ENCODE peak calls at places on chromosomes 5 and 9, in seven cellular contexts. P, T, Q, E, Z, D and I are unnamed samples.

GRCh38 chr9:2570615-2571479 is 50.7 kb upstream of the VLDLR start:
- DNase-seq in D (peak), Z (no peak), T (peak), Q (peak), P (no peak), E (peak), I (peak)

GRCh38 chr5:53381-54174 is 38.4 kb upstream of the PLEKHG4B start:
- DNase-seq in D (peak), T (peak), Q (no peak), P (no peak), Z (no peak), E (no peak), I (no peak)

GRCh38 chr9:35756743-35757526 is 2.9 kb upstream of the MSMP start:
- DNase-seq in T (peak), P (peak), D (peak), E (peak), Z (no peak), Q (peak), I (no peak)

GRCh38 chr5:95958308-95959014 is 3.2 kb downstream of the ELL2 start:
- DNase-seq in Z (no peak), D (peak), Q (no peak), P (no peak), T (no peak), E (no peak), I (no peak)

GRCh38 chr5:111439473-111440075 is 72.8 kb downstream of the STARD4 start:
- DNase-seq in Z (no peak), P (no peak), T (no peak), D (no peak), Q (no peak), E (no peak), I (no peak)

GRCh38 chr9:20481437-20481836 is 140.9 kb downstream of the MLLT3 start:
- DNase-seq in Q (no peak), D (no peak), Z (no peak), P (no peak), T (no peak), E (no peak), I (no peak)

GRCh38 chr9:129242191-129242953 is 64.3 kb upstream of the IER5L start:
- DNase-seq in D (no peak), Q (no peak), T (peak), P (no peak), E (no peak), Z (no peak), I (no peak)

GRCh38 chr9:77433675-77434445 is 214.3 kb downstream of the GNA14 start:
- DNase-seq in Q (peak), Z (no peak), P (no peak), D (peak), T (peak), E (no peak), I (peak)

GRCh38 chr9:120621941-120622340 is 42.0 kb upstream of the CDK5RAP2 start:
- DNase-seq in P (no peak), Z (no peak), D (no peak), Q (no peak), T (no peak), E (no peak), I (no peak)

GRCh38 chr5:132065351-132065937 is 5.0 kb downstream of the IL3 start:
- DNase-seq in E (peak), Q (peak), Z (no peak), D (peak), T (no peak), P (no peak), I (no peak)

GRCh38 chr9:105146677-105147076 is 97.8 kb upstream of the SLC44A1 start:
- DNase-seq in P (no peak), T (no peak), Q (peak), D (no peak), Z (no peak), E (no peak), I (no peak)

GRCh38 chr5:122259995-122260394 is 52.0 kb upstream of the SNCAIP start:
- DNase-seq in D (peak), E (no peak), P (no peak), Q (no peak), Z (no peak), T (peak), I (no peak)

GRCh38 chr5:141560141-141560540 is 58.7 kb downstream of the DIAPH1 start:
- DNase-seq in P (no peak), Q (no peak), E (no peak), D (no peak), T (no peak), Z (no peak), I (no peak)

GRCh38 chr5:118692811-118693342 is 295.5 kb downstream of the DTWD2 start:
- DNase-seq in E (no peak), Q (no peak), D (no peak), Z (no peak), P (no peak), T (no peak), I (no peak)

GRCh38 chr5:110048508-110048907 is 358.8 kb downstream of the MAN2A1 start:
- DNase-seq in D (no peak), P (no peak), T (no peak), E (no peak), Q (no peak), Z (no peak), I (no peak)

DNA sequence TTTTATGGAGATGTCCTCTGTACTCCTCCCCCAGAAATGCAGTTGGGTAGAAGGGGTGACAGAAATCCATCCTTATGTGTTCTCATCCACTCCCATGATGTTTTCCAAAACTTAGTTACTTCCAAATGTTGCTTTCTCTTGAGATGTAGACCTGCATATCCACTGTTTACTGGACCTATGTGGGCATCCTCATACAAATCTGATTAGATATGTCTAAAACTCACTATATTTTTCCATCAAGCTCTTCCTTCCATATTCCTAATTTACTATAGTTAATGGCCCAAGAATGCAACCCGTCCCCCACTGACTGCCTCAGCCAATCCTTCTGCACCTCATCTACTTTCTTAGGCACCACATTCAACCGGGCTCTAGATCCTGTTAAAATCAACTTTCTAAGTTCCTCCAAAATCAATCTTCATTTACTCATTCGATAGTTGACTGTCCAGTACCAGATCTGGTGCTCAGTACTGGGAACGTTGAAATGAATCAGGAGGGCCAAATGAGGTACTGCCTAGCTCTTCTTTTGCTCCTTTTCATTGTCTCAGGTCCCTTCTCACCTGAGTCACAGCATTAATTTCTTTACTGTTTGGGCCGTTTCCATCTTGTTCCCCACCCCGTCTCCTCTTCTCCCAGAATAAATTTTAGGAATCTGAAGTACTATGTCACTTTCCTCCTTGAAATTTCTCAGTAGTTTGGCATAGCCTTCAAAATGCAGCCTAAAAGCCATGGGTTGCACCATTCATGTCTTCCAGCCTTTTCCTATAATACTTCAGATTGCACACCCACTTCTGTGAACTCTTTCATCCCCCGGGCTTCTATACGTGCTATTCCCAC is 7.9 kb downstream of the PLK2 start:
- DNase-seq in Q (no peak), E (no peak), D (no peak), P (no peak), T (no peak), Z (no peak), I (no peak)
- TF ChIP-seq POLR2A in Q (no peak), E (no peak), D (no peak), P (no peak), T (no peak), Z (no peak), I (no peak)

DNA sequence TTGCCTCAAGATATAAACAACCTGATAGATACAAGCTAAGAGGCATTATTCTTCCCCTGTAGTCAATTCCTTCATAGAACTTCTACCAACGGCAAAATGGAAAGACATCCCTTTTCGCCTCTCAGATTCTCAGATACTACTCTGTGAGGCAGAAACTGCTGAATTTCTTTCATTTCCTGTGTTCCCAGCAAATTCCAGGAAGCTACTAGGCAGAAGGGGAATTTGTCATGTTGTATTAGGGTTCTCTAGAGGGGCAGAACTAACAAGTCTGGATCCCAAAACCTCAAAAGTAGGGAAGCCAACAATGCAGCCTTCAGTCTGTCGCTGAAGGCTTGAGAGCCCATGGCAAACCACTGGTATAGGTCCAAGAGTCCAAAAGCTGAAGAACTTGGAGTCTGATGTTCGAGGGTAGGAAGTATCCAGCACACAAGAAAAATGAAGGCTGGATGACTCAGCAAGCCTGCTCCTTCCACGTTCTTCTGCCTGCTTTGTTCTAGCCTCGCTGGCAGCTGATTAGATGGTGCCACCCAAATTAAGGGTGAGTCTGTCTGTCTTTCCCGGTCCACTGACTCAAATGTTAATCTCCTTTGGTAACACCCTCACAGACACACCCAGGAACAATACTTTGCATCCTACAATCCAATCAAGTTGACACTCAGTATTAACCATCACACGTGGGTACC is 15.2 kb downstream of the RNF180 start:
- DNase-seq in E (no peak), T (no peak), D (no peak), P (no peak), Z (no peak), Q (no peak), I (no peak)
- H3K27ac ChIP-seq in E (no peak), T (no peak), D (no peak), P (peak), Z (peak), Q (no peak), I (peak)

DNA sequence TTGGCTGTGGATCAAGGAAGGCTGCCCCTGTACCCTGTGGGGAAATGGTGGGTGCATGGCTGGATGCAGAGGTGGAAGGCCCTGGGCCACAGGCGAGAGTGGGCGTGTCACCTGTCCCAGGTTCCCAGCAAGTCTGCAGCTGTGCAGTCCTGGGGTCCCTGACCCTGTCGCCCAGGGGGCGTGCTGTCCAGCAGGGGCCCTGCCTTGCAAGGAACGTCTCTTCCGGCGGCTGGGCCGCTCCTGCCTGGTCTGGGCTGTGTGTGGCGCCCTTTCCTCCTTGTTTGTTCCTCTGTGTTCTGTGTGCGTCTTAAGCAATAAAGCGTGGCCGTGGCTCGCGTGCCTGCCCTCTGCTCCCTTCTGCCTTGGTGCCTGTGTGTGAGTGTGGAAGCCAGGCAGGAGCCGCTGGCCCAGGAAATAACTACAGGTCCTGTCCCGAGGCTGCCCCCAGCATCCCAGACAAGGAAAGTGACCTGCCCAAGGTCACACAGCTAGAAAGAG is 8.4 kb downstream of the SLC2A6 start:
- DNase-seq in E (no peak), Q (no peak), T (peak), D (no peak), P (no peak), Z (no peak), I (no peak)
- TF ChIP-seq POLR2A in E (no peak), Q (no peak), T (no peak), D (no peak), P (no peak), Z (no peak), I (no peak)

GRCh38 chr5:136730426-136730825 is 365.1 kb upstream of the TRPC7 start:
- DNase-seq in Z (no peak), D (no peak), Q (no peak), P (no peak), T (no peak), E (no peak), I (no peak)

GRCh38 chr5:136731241-136731885 is 366.0 kb upstream of the TRPC7 start:
- DNase-seq in Z (no peak), Q (no peak), E (no peak), D (peak), T (no peak), P (no peak), I (no peak)

GRCh38 chr5:136734638-136735037 is 369.3 kb upstream of the TRPC7 start:
- DNase-seq in Q (no peak), Z (no peak), T (no peak), P (no peak), D (no peak), E (no peak), I (no peak)

GRCh38 chr5:136726506-136726905 is 361.2 kb upstream of the TRPC7 start:
- DNase-seq in D (no peak), E (no peak), P (no peak), T (no peak), Q (no peak), Z (no peak), I (no peak)

GRCh38 chr5:136729901-136730355 is 364.6 kb upstream of the TRPC7 start:
- DNase-seq in D (peak), P (no peak), T (no peak), Z (no peak), E (no peak), Q (no peak), I (no peak)
- H3K27ac ChIP-seq in D (no peak), P (no peak), T (no peak), Z (no peak), E (no peak), Q (no peak), I (no peak)

GRCh38 chr9:93567271-93567959 is 9.0 kb upstream of the PHF2 start:
- DNase-seq in E (no peak), Z (no peak), P (no peak), Q (peak), T (no peak), D (no peak), I (peak)
- TF ChIP-seq POLR2A in E (no peak), Z (no peak), P (no peak), Q (no peak), T (no peak), D (peak), I (no peak)

GRCh38 chr5:67986761-67987160 is 228.8 kb upstream of the PIK3R1 start:
- DNase-seq in T (no peak), Z (no peak), E (no peak), Q (no peak), D (no peak), P (no peak), I (no peak)

GRCh38 chr5:67984546-67984945 is 231.0 kb upstream of the PIK3R1 start:
- DNase-seq in T (no peak), E (no peak), P (no peak), D (no peak), Z (no peak), Q (no peak), I (no peak)

GRCh38 chr5:67983251-67983941 is 232.2 kb upstream of the PIK3R1 start:
- DNase-seq in Z (no peak), T (no peak), D (no peak), P (no peak), E (no peak), Q (no peak), I (no peak)

GRCh38 chr5:67989457-67989856 is 226.1 kb upstream of the PIK3R1 start:
- DNase-seq in T (no peak), D (no peak), Z (no peak), Q (no peak), P (no peak), E (no peak), I (peak)

DNA sequence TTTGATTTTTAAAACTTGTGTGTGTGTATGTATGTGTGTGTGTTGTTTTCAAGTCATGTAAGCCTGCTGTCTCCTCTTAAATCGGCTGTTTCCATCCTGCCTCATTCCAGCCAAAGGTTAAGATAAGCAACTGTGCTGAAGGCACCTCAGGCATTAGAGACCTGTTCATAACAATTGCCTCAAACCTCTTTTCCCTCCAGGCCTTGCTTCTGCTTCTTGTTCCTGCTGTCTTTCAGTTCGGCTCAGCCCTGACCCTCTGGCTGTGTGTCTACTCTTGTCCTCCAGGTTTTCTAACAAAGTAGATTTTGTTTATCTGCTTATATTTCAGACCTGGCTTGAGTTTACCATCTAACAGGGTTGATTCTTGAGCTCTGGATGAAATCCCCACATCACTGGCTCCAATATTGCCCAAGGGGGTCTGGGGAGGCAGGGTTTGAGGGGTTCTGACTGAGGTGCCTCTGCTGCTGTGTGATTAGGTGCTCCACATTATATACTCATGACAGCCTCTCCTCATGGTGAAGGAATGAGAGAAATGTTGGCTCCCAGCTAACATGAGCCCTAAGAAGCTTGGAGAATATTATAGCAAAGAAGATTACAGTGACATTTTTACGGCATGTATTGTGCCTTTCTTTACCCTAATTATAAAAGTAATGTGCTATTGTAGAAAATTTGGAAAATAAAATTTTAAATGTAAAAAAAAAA is 229.7 kb upstream of the PIK3R1 start:
- DNase-seq in Z (no peak), Q (no peak), T (no peak), P (no peak), D (no peak), E (no peak), I (no peak)
- H3K27ac ChIP-seq in Z (no peak), Q (no peak), T (no peak), P (no peak), D (no peak), E (no peak), I (no peak)

DNA sequence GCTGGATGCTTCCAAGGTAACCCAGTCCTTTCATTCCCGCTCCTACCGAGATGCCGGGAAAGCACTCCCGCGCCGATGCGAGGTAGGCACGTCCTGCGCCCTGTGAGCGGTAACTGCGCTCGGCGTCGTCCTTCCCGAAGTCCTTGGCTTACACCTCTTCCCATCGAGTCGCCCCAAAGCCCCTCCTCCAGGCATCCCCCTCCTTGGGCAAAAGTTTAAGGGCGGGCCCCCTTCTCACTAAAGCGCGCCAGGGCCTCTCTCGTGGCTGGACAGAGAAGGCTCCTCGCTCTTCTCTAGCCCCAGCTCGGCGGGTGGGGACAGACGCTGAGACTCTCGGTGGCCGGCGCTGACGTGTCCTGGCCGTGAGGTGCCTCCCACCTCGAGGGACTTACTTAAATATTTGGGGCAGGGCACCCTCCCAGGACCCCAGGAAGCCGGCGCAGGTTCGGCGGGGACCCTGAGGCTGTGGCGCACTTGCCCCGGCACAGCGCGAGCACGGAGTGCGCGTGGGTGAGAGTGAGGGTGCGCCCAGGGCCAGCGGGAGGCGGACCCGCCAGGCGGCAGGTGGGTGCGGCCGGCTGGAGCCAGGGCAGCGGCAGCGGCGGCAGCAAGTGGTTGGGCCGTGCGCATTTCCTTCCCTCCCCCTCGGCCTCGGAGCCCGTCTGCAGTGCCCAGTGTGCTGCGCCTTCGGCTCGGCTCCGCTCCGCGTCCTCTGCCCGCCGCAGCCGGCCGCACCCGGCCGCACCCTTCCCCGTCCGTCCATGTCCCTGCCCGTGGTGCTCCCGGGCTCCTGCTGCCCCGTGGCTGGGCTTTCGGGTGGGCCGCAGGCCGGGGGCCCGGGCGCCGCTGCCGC is at the start of gene ENTREP1:
- DNase-seq in D (peak), P (peak), E (no peak), T (peak), Q (peak), Z (no peak), I (peak)
- TF ChIP-seq POLR2A in D (no peak), P (no peak), E (no peak), T (peak), Q (no peak), Z (peak), I (peak)

DNA sequence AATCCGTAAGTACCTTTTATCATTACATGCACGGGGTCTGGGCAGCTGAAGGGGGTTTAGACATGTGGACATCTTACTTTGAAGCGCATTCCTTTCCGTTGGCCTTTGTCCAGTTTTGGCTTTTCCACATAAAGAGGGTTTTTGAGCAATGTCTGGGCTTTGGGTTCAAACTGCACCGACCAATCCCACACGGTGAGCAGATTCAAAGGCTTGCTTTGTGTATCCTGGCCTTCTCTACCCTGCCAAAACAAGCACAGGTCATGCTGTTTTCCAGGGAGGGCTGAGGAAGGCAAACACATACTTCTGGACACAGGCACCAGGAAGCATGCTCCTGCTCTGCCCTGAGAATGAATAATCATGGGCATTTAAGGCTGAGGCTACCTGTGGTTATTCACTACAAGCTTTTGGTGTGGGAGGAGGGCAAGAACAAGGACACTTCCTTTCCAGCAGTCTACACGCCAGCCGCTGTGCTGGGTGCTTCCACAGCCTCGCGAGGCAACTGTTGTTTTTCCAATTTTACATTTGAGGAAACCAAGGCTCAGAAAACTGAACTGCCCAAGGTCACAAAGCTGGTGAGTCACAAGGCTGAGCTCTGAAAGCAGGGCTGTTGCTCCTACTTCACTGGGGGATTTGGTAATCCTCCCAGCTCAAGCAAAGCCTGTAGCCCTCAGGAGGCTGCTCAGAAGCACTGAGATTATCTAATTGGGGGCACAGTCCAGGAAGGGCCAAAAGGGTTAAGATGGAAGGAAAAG is 59.8 kb upstream of the GOLPH3 start:
- DNase-seq in Z (no peak), D (peak), Q (peak), P (peak), T (peak), E (no peak), I (no peak)
- H3K27ac ChIP-seq in Z (peak), D (peak), Q (peak), P (peak), T (peak), E (no peak), I (no peak)

GRCh38 chr9:98016137-98016680 is 33.1 kb downstream of the ANP32B start:
- DNase-seq in Q (no peak), P (no peak), D (no peak), T (no peak), Z (no peak), E (no peak), I (no peak)
- TF ChIP-seq POLR2A in Q (no peak), P (no peak), D (no peak), T (no peak), Z (no peak), E (no peak), I (no peak)